ENCODE peak calls at places on chromosomes 12 and 14, in seven cellular contexts. One of them, this sample, is unnamed.

GRCh38 chr14:89537911-89538310 is 120.9 kb upstream of the FOXN3 start:
- DNase-seq in HS-5: no peak
- DNase-seq in Daoy: no peak
- DNase-seq in T1000: no peak
- DNase-seq in keratinocyte: no peak
- DNase-seq in T-helper 9 cell: no peak
- DNase-seq in GM20000: no peak
- DNase-seq in this sample: no peak

GRCh38 chr12:119988788-119989618 is at the start of gene BICDL1:
- DNase-seq in HS-5: peak
- DNase-seq in Daoy: peak
- DNase-seq in T1000: peak
- DNase-seq in keratinocyte: peak
- DNase-seq in T-helper 9 cell: peak
- DNase-seq in GM20000: peak
- DNase-seq in this sample: peak

GRCh38 chr12:109563291-109564284 is 9.7 kb downstream of the MMAB start:
- DNase-seq in HS-5: no peak
- DNase-seq in Daoy: no peak
- DNase-seq in T1000: no peak
- DNase-seq in keratinocyte: no peak
- DNase-seq in T-helper 9 cell: no peak
- DNase-seq in GM20000: no peak
- DNase-seq in this sample: no peak

GRCh38 chr14:99675951-99676350 is 8.1 kb upstream of the CYP46A1 start:
- DNase-seq in HS-5: no peak
- DNase-seq in Daoy: no peak
- DNase-seq in T1000: no peak
- DNase-seq in keratinocyte: no peak
- DNase-seq in T-helper 9 cell: no peak
- DNase-seq in GM20000: no peak
- DNase-seq in this sample: no peak

GRCh38 chr12:2795291-2796186 is 769 bp downstream of the FKBP4 start:
- DNase-seq in HS-5: no peak
- DNase-seq in Daoy: peak
- DNase-seq in T1000: peak
- DNase-seq in keratinocyte: no peak
- DNase-seq in T-helper 9 cell: peak
- DNase-seq in GM20000: peak
- DNase-seq in this sample: peak

GRCh38 chr14:33315721-33316120 is 377.0 kb downstream of the NPAS3 start:
- DNase-seq in HS-5: no peak
- DNase-seq in Daoy: no peak
- DNase-seq in T1000: no peak
- DNase-seq in keratinocyte: no peak
- DNase-seq in T-helper 9 cell: no peak
- DNase-seq in GM20000: no peak
- DNase-seq in this sample: no peak

GRCh38 chr14:63727736-63728728 is at the start of gene SGPP1:
- DNase-seq in HS-5: peak
- DNase-seq in Daoy: peak
- DNase-seq in T1000: peak
- DNase-seq in keratinocyte: no peak
- DNase-seq in T-helper 9 cell: peak
- DNase-seq in GM20000: peak
- DNase-seq in this sample: peak

GRCh38 chr14:22336031-22336430 is 253.0 kb downstream of the DAD1 start:
- DNase-seq in HS-5: no peak
- DNase-seq in Daoy: no peak
- DNase-seq in T1000: no peak
- DNase-seq in keratinocyte: no peak
- DNase-seq in T-helper 9 cell: no peak
- DNase-seq in GM20000: no peak
- DNase-seq in this sample: no peak

GRCh38 chr12:76274699-76275098 is 73.5 kb downstream of the BBS10 start:
- DNase-seq in HS-5: no peak
- DNase-seq in Daoy: no peak
- DNase-seq in T1000: no peak
- DNase-seq in keratinocyte: no peak
- DNase-seq in T-helper 9 cell: no peak
- DNase-seq in GM20000: no peak
- DNase-seq in this sample: no peak

GRCh38 chr14:80325112-80325511 is 113.8 kb upstream of the DIO2 start:
- DNase-seq in HS-5: no peak
- DNase-seq in Daoy: no peak
- DNase-seq in T1000: no peak
- DNase-seq in keratinocyte: no peak
- DNase-seq in T-helper 9 cell: no peak
- DNase-seq in GM20000: no peak
- DNase-seq in this sample: no peak

GRCh38 chr12:62466018-62466595 is 519 bp upstream of the MON2 start:
- DNase-seq in HS-5: no peak
- DNase-seq in Daoy: peak
- DNase-seq in T1000: no peak
- DNase-seq in keratinocyte: no peak
- DNase-seq in T-helper 9 cell: peak
- DNase-seq in GM20000: peak
- DNase-seq in this sample: no peak

GRCh38 chr14:80152166-80152565 is 59.1 kb downstream of the DIO2 start:
- DNase-seq in HS-5: no peak
- DNase-seq in Daoy: no peak
- DNase-seq in T1000: no peak
- DNase-seq in keratinocyte: no peak
- DNase-seq in T-helper 9 cell: no peak
- DNase-seq in GM20000: no peak
- DNase-seq in this sample: no peak

GRCh38 chr14:76880432-76880831 is 54.2 kb downstream of the LRRC74A start:
- DNase-seq in HS-5: no peak
- DNase-seq in Daoy: no peak
- DNase-seq in T1000: no peak
- DNase-seq in keratinocyte: no peak
- DNase-seq in T-helper 9 cell: no peak
- DNase-seq in GM20000: no peak
- DNase-seq in this sample: no peak

GRCh38 chr12:120571299-120571698 is 9.9 kb downstream of the POP5 start:
- DNase-seq in HS-5: no peak
- DNase-seq in Daoy: no peak
- DNase-seq in T1000: no peak
- DNase-seq in keratinocyte: no peak
- DNase-seq in T-helper 9 cell: no peak
- DNase-seq in GM20000: no peak
- DNase-seq in this sample: no peak

GRCh38 chr14:100714205-100714781 is 12.4 kb upstream of the DLK1 start:
- DNase-seq in HS-5: no peak
- DNase-seq in Daoy: peak
- DNase-seq in T1000: no peak
- DNase-seq in keratinocyte: no peak
- DNase-seq in T-helper 9 cell: no peak
- DNase-seq in GM20000: no peak
- DNase-seq in this sample: no peak

GRCh38 chr14:76920572-76921175 is 94.5 kb downstream of the LRRC74A start:
- DNase-seq in HS-5: no peak
- DNase-seq in Daoy: peak
- DNase-seq in T1000: no peak
- DNase-seq in keratinocyte: no peak
- DNase-seq in T-helper 9 cell: no peak
- DNase-seq in GM20000: no peak
- DNase-seq in this sample: no peak

GRCh38 chr12:96892104-96892503 is 15.0 kb upstream of the NEDD1 start:
- DNase-seq in HS-5: no peak
- DNase-seq in Daoy: no peak
- DNase-seq in T1000: no peak
- DNase-seq in keratinocyte: no peak
- DNase-seq in T-helper 9 cell: no peak
- DNase-seq in GM20000: no peak
- DNase-seq in this sample: no peak

GRCh38 chr12:92295523-92295922 is 149.9 kb upstream of the BTG1 start:
- DNase-seq in HS-5: no peak
- DNase-seq in Daoy: no peak
- DNase-seq in T1000: no peak
- DNase-seq in keratinocyte: no peak
- DNase-seq in T-helper 9 cell: no peak
- DNase-seq in GM20000: no peak
- DNase-seq in this sample: no peak